ENCODE peak calls at places on chromosome 13, in four cellular contexts. U is IMR-90, K is GM12878, A is endothelial cell of umbilical vein. N is an unnamed sample.

GRCh38 chr13:57925250-57925649 is 293.7 kb downstream of the PCDH17 start:
- DNase-seq in K (no peak), U (no peak), A (peak; percentile 22), N (no peak)

GRCh38 chr13:52158629-52159158 is 703 bp downstream of the NEK3 start:
- DNase-seq in K (peak; percentile 1), U (peak; percentile 28), A (peak; percentile 2), N (peak; percentile 33)

GRCh38 chr13:112346173-112346898 is 29.8 kb upstream of the SPACA7 start:
- DNase-seq in K (no peak), U (no peak), A (no peak), N (no peak)

GRCh38 chr13:100297413-100297812 is 208.5 kb downstream of the PCCA start:
- DNase-seq in K (no peak), A (no peak), U (no peak), N (no peak)

GRCh38 chr13:22194106-22194810 is 523.4 kb downstream of the FGF9 start:
- DNase-seq in U (no peak), K (no peak), A (no peak), N (no peak)

GRCh38 chr13:71218960-71219359 is 648.0 kb downstream of the DACH1 start:
- DNase-seq in A (peak; percentile 49), U (no peak), K (no peak), N (no peak)

GRCh38 chr13:75935805-75936204 is 299.7 kb downstream of the LMO7 start:
- DNase-seq in U (no peak), A (no peak), K (no peak), N (no peak)

GRCh38 chr13:40193290-40194203 is 472.9 kb downstream of the FOXO1 start:
- DNase-seq in K (no peak), U (no peak), A (peak; percentile 68), N (no peak)

GRCh38 chr13:95296326-95296939 is 4.8 kb downstream of the ABCC4 start:
- DNase-seq in U (no peak), A (peak; percentile 49), K (no peak), N (no peak)

DNA sequence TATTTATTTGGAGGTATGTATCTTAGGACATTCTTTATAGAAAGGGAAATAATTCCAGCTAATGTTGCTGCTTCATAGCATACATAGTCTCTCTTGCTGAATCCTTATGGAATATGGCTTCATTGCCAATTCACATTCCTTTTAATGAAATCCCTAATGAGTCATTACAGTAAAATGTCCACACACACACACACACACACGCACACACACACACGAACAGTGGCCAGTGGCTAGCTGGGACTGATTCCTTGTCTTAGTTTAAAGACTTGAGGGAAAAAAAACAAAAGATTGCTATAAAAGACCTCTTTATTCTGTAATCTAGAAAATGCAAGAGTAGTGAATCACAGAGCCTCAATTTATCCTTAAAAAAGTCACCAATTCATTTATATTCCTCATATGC is 301.6 kb downstream of the SLITRK6 start:
- DNase-seq in U (peak; percentile 97), K (no peak), A (no peak), N (no peak)
- TF ChIP-seq FOS in U (peak; percentile 97), K (no peak), A (no peak), N (no peak)

DNA sequence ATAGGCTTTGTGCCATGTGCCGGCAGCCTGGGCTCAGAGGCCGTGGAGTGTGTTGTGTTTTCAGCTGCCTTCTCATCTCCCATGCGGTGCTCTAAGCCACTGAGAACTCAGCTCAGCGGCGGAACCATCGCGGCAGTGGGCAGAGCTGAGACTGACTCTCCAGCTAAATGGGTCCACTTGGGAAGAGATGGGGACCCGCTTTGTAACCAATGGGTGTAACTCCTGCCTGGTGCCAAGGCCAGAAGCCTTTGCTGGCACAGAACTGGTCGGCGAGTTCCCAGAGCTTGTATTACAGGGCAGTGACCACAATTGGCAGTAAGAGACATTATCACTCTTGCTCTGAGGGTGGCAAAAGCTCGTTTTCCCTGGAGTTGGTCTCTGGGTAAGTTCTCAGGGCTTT is 183.0 kb downstream of the STK24 start:
- DNase-seq in K (no peak), U (no peak), A (no peak), N (no peak)
- TF ChIP-seq FOS in K (no peak), U (no peak), A (no peak), N (no peak)

DNA sequence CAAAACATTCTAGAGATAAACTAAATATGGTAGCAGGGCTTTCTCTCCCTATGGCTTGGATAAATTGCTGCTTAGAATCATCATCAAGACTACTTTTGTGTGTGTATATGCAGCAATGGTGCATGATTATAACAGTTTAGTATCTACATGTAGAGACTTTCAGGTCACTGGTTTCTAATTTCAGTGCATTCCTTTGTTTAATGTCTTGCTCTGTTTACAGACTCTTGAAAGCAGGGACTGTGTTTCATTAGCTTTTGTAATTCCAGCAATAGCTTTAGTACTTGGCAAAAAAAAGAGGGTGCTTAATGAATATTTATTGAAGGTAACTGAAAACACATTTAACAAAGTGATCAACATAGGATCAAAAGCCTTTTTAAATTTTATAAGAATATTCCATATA is 420.6 kb downstream of the PCDH9 start:
- DNase-seq in A (no peak), K (no peak), U (peak; percentile 20), N (no peak)
- TF ChIP-seq FOS in A (no peak), K (no peak), U (no peak), N (no peak)

GRCh38 chr13:48828962-48829405 is 146.7 kb upstream of the FNDC3A start:
- DNase-seq in U (peak; percentile 32), K (no peak), A (no peak), N (no peak)
- TF ChIP-seq FOS in U (no peak), K (no peak), A (no peak), N (no peak)

N was measured in K562.